ENCODE peak calls at places on chromosomes 16 and 17, in ten cellular contexts. E is lung; Q is left ventricle myocardium inferior; S is ascending aorta; M is HCT116; P is CD8-positive, alpha-beta T cell; N is suprapubic skin; G is IMR-90; Z is fibroblast of lung; H is right lobe of liver. U is an unnamed sample.

GRCh38 chr16:19900590-19900989 is 15.9 kb upstream of the GPRC5B start:
- DNase-seq in M (no peak), N (no peak), S (no peak), P (no peak), H (no peak), G (no peak), Q (no peak), E (no peak), Z (no peak), U (no peak)

GRCh38 chr16:85505794-85506339 is 107.3 kb upstream of the GSE1 start:
- DNase-seq in Q (no peak), P (no peak), H (no peak), S (no peak), N (no peak), M (no peak), E (no peak), G (no peak), Z (no peak), U (no peak)

GRCh38 chr17:49815761-49816281 is 27.3 kb downstream of the KAT7 start:
- DNase-seq in Z (no peak), S (no peak), E (no peak), G (no peak), N (no peak), Q (no peak), M (no peak), P (no peak), H (no peak), U (peak; percentile 33)

GRCh38 chr16:80202831-80203230 is 338.0 kb upstream of the DYNLRB2 start:
- DNase-seq in N (no peak), G (no peak), Q (no peak), H (no peak), P (no peak), E (no peak), M (no peak), S (no peak), Z (no peak), U (peak; percentile 69)

GRCh38 chr17:27458524-27458908 is 2.3 kb downstream of the KSR1 start:
- DNase-seq in S (no peak), Z (no peak), H (no peak), N (no peak), P (no peak), M (no peak), E (no peak), G (no peak), Q (no peak), U (no peak)

GRCh38 chr17:13520899-13521572 is 80.7 kb downstream of the HS3ST3A1 start:
- DNase-seq in P (no peak), S (no peak), Q (no peak), E (no peak), G (peak; percentile 89), M (no peak), H (no peak), N (no peak), Z (peak; percentile 96), U (no peak)

GRCh38 chr17:76772842-76773521 is 35.1 kb downstream of the MFSD11 start:
- DNase-seq in M (peak; percentile 89), Q (no peak), G (peak; percentile 70), E (no peak), N (no peak), H (no peak), Z (peak; percentile 62), P (peak; percentile 57), S (no peak), U (peak; percentile 77)

GRCh38 chr17:67998466-67998865 is 2.2 kb upstream of the C17orf58 start:
- DNase-seq in Z (no peak), Q (no peak), S (no peak), M (no peak), P (no peak), G (no peak), N (no peak), E (no peak), H (no peak), U (no peak)

DNA sequence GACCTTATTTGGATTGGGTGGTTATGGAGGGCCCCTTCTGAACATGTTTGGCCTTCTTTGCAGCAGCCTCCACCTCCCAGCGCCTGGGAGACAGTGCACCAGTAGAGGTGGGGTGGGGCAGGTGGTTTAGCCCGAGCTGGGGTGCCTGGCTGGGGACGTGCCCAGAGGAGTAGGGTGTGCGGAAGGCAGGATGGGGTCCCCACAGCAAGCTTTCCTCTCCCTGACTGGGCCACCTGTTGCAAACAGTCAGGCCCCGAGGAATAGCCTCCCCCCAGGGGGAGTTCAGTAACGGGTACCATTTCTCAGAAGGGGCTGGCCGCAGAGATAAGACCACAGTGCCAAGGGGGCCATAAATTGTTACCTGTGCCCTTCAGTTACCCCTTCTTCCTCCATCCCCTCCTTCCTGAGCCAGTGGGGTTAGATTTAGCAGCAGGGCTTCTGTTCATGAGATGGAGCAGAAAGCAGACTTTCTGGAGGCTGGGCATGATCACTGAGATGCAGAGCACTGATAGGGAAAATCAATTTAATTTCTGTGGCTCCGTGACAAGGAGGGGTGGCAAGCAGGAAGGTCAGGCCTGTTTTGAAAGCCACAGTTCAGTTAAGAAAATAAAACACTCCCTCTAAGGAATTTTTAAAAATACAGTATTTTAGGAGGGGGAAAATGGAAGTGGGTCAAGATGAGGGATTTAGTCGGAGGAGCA is 181.9 kb downstream of the MSI2 start:
- DNase-seq in S (no peak), E (no peak), G (no peak), N (no peak), M (no peak), Z (no peak), H (no peak), Q (no peak), P (no peak), U (no peak)
- H3K4me1 ChIP-seq in S (peaks cover 7% of the 10 kb centered on the region), E (peaks cover 13% of the 10 kb centered on the region), G (peaks cover 28% of the 10 kb centered on the region), N (peaks cover 34% of the 10 kb centered on the region), M (peaks cover 67% of the 10 kb centered on the region), Z (no peaks in the 10 kb centered on the region), H (no peaks in the 10 kb centered on the region), Q (peaks cover 61% of the 10 kb centered on the region), P (peaks cover 35% of the 10 kb centered on the region), U (peaks cover 22% of the 10 kb centered on the region)

GRCh38 chr16:82232806-82233205 is 62.8 kb upstream of the MPHOSPH6 start:
- DNase-seq in E (no peak), P (no peak), H (no peak), Q (no peak), S (no peak), G (no peak), M (no peak), Z (no peak), N (no peak), U (peak; percentile 28)

GRCh38 chr16:82226327-82226726 is 56.3 kb upstream of the MPHOSPH6 start:
- DNase-seq in G (no peak), M (no peak), N (no peak), E (no peak), H (no peak), P (no peak), Z (no peak), Q (no peak), S (no peak), U (no peak)

GRCh38 chr16:82236415-82236814 is 66.4 kb upstream of the MPHOSPH6 start:
- DNase-seq in Z (no peak), Q (no peak), G (no peak), S (no peak), M (no peak), N (no peak), P (no peak), E (no peak), H (no peak), U (no peak)

GRCh38 chr16:82229800-82230619 is 60.0 kb upstream of the MPHOSPH6 start:
- DNase-seq in Z (peak; percentile 77), E (peak; percentile 75), H (peak; percentile 77), P (peak; percentile 74), Q (peak; percentile 46), N (no peak), S (no peak), M (peak; percentile 70), G (peak; percentile 70), U (no peak)

GRCh38 chr16:82231021-82231787 is 61.2 kb upstream of the MPHOSPH6 start:
- DNase-seq in P (no peak), M (no peak), Q (no peak), H (no peak), N (no peak), Z (no peak), G (no peak), E (no peak), S (no peak), U (peak; percentile 30)
- H3K27ac ChIP-seq in P (no peak overlapping the region), M (no peak overlapping the region), Q (no peak overlapping the region), H (no peak overlapping the region), N (no peak overlapping the region), Z (no peak overlapping the region), G (no peak overlapping the region), E (no peak overlapping the region), S (no peak overlapping the region), U (no peak overlapping the region)

GRCh38 chr16:29816694-29817441 is 916 bp downstream of the PAGR1 start:
- DNase-seq in Q (peak; percentile 66), E (no peak), G (peak; percentile 60), Z (peak; percentile 53), H (peak; percentile 84), M (no peak), N (no peak), P (peak; percentile 75), S (peak; percentile 83), U (peak; percentile 60)

GRCh38 chr16:29815793-29816693 is at the start of gene PAGR1:
- DNase-seq in Q (peak; percentile 98), G (peak; percentile 100), S (peak; percentile 100), N (peak; percentile 98), E (peak; percentile 98), M (peak; percentile 99), H (peak; percentile 99), P (peak; percentile 98), Z (peak; percentile 100), U (peak; percentile 96)

GRCh38 chr16:29814592-29814991 is 1.4 kb upstream of the PAGR1 start:
- DNase-seq in M (no peak), N (no peak), G (no peak), H (peak; percentile 48), P (no peak), Q (no peak), S (no peak), Z (no peak), E (no peak), U (no peak)

GRCh38 chr16:29813644-29814562 is 1.9 kb downstream of the PRRT2 start:
- DNase-seq in G (no peak), H (no peak), M (no peak), N (no peak), E (no peak), Z (no peak), S (no peak), P (no peak), Q (no peak), U (no peak)

DNA sequence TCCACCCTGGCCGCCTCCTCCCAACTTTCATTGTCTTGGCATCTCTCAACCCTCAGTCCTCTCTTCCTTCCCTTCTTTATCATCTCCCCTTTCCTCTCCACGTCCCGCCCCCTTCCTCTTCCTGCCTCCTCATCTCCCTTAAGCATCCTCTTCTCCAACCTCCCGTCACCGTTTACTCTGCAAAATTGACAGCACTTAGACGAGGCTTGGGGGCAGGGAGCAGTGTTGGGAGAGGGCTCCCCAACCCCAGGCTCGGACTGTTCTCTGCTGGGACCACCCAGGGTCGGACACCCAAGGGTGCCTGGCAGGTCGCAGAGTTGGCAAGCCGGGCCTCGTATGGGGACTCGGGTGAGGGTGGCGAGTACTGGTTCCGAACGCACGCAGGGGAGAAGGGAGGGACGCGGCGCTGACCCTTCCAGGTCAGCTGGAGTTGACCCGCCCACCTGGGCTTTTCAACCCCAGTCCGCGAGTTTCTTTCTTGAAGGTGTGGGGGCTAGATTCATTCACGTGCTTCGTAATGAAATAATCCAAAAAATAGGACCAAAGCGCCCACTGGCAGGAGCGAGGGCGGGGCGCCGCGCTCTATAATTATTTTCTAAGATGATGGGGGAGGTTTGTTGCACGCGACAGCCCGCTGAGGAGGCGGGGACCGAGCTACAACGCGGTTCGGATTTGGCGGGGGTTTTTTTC is 775 bp upstream of the PAGR1 start:
- DNase-seq in E (no peak), P (peak; percentile 53), S (peak; percentile 75), H (peak; percentile 61), M (no peak), Z (no peak), G (no peak), N (no peak), Q (peak; percentile 51), U (no peak)
- H3K4me1 ChIP-seq in E (peaks cover 3% of the 10 kb centered on the region), P (peaks cover 68% of the 10 kb centered on the region), S (peaks cover 3% of the 10 kb centered on the region), H (peaks cover 18% of the 10 kb centered on the region), M (peaks cover 78% of the 10 kb centered on the region), Z (peaks cover 40% of the 10 kb centered on the region), G (peaks cover 21% of the 10 kb centered on the region), N (peaks cover 81% of the 10 kb centered on the region), Q (peaks cover 86% of the 10 kb centered on the region), U (no peaks in the 10 kb centered on the region)

GRCh38 chr16:759110-759910 is 1.2 kb upstream of the MSLN start:
- DNase-seq in Z (no peak), H (peak; percentile 49), Q (no peak), G (no peak), P (no peak), E (peak; percentile 84), N (no peak), S (no peak), M (no peak), U (peak; percentile 20)
- H3K27ac ChIP-seq in Z (no peak overlapping the region), H (no peak overlapping the region), Q (no peak overlapping the region), G (no peak overlapping the region), P (no peak overlapping the region), E (peak overlapping the region; percentile 84), N (no peak overlapping the region), S (no peak overlapping the region), M (peak overlapping the region; percentile 97), U (peak overlapping the region; percentile 88)

U was measured in foreskin keratinocyte.